ENCODE peak calls at places on chromosomes 7 and 10, in four cellular contexts. B, L, U and V are unnamed samples.

GRCh38 chr7:70355591-70356323 is 757.5 kb downstream of the AUTS2 start:
- DNase-seq in B (no peak), L (no peak), U (no peak), V (no peak)

GRCh38 chr10:17214991-17215781 is 12.9 kb upstream of the VIM start:
- DNase-seq in B (no peak), L (peak; percentile 97), U (peak; percentile 79), V (peak; percentile 99)

GRCh38 chr7:16651391-16652254 is 5.6 kb downstream of the BZW2 start:
- DNase-seq in B (no peak), L (no peak), U (no peak), V (no peak)

GRCh38 chr10:112990271-112990670 is 40.2 kb downstream of the TCF7L2 start:
- DNase-seq in B (no peak), L (peak; percentile 20), U (no peak), V (no peak)

GRCh38 chr10:79192677-79193003 is 123.9 kb downstream of the ZMIZ1 start:
- DNase-seq in B (no peak), L (peak; percentile 63), U (peak; percentile 30), V (peak; percentile 59)

GRCh38 chr7:41835977-41836530 is 133.2 kb upstream of the INHBA start:
- DNase-seq in B (no peak), L (no peak), U (no peak), V (no peak)

GRCh38 chr10:50637003-50637579 is 13.3 kb upstream of the SGMS1 start:
- DNase-seq in B (no peak), L (peak; percentile 15), U (no peak), V (no peak)

GRCh38 chr7:26454180-26454579 is 162.5 kb downstream of the SNX10 start:
- DNase-seq in B (no peak), L (no peak), U (peak; percentile 62), V (peak; percentile 30)

GRCh38 chr10:104256335-104257080 is 1.8 kb downstream of the GSTO1 start:
- DNase-seq in B (no peak), L (no peak), U (peak; percentile 30), V (no peak)

GRCh38 chr10:33113111-33113856 is 155.3 kb upstream of the ITGB1 start:
- DNase-seq in B (no peak), L (peak; percentile 79), U (peak; percentile 53), V (peak; percentile 94)

GRCh38 chr10:133039107-133039822 is 48.5 kb upstream of the ADGRA1 start:
- DNase-seq in B (no peak), L (no peak), U (no peak), V (no peak)

GRCh38 chr7:8168336-8168735 is 93.6 kb downstream of the ICA1 start:
- DNase-seq in B (no peak), L (no peak), U (no peak), V (no peak)

GRCh38 chr7:16954326-16954725 is 72.5 kb upstream of the AGR3 start:
- DNase-seq in B (no peak), L (no peak), U (no peak), V (no peak)

DNA sequence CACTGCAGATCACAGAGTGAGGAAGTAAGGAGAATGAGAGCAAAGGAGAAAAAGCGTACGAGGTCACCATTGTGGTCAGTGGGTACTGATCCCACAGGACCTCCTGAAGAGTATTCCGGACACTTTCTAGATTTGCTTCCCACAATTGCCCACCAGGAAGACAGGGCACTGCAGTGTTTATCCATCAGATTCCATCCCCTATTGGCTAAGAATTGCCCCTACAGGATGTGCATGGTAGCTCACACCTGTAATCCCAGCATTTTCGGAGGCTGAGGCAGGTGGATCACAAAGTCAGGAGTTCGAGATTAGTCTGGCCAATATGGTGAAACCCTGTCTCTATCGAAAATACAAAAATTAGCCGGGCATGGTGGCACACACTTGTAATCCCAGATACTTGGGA is 5.3 kb upstream of the FHIP2A start:
- DNase-seq in B (no peak), L (no peak), U (no peak), V (no peak)
- TF ChIP-seq CTCF in B (no peak), L (no peak), U (no peak), V (no peak)

DNA sequence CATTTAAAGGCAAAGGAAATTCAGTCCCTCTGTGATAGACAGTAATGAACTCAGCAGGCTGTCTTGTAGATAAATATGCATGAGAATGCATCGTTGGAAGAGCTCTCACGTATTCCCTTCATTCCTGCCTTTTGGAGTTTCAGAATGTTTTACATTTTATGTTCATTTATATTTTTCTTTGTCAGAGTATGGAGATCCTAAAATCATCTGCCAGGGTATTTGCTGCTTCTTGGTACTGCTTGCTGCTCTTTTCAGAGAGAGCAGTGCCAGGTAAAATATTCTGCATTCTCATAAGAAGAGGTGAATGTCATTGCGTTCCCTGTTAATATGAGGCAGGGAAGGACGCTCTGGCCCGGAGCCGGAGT is 290.2 kb downstream of the CCDC3 start:
- DNase-seq in B (no peak), L (no peak), U (no peak), V (no peak)
- H3K4me3 ChIP-seq in B (no peak overlapping the region), L (no peak overlapping the region), U (no peak overlapping the region), V (no peak overlapping the region)

DNA sequence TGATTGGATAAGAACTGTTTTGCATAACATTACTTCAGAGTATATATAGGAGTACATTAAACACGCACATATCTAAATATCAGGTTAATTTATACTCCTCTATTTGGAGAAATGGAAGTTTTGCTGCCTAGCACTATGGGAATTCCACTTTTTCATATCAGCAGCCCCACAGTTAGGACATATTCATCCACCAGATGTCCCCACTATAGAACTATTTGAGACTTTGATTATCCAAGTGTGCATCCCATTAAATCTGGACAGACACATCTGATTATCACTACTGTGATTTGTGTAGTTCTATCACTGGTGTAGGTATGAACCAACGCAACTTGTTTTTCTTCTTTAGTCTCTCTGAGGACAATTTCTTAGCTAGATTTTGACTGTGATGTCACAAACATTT is 345.7 kb downstream of the THSD7A start:
- DNase-seq in B (no peak), L (peak; percentile 9), U (peak; percentile 33), V (no peak)
- TF ChIP-seq CTCF in B (no peak), L (no peak), U (peak; percentile 42), V (no peak)

DNA sequence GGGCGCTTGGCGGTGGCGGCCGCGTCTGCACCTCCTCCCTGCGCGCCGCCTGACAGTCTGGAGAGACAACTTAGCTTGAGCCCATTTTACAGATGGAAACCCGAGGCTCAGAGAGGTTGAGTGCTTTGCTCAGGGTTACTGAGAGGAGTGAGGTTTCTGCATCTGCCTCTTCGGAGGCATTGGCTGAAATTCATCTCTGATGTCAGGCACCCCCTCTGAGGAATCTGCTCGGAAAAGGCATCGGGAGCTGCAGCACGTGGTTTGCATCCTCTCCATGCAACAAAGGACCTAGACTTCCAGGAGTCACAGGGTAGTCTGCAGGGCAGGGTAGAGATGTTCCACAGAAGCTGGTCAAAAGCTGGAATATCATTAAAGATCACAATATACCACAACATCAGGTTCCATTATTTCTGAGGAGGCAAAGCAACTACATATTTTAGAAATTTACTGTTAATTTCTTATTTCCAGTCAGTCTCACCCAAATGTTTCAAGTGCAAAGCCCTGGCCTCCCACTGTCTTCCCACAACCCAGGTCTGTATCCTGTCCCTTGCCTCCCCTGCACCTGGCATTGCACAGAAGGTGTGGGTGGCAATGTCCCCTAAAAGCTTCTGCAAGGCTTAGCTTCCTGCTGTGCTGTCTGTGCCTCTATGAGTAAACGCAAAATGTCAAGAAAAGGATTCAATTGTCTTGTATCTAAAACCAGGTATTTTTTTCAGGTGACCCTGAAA is 3.4 kb upstream of the ANTXRL start:
- DNase-seq in B (no peak), L (no peak), U (no peak), V (no peak)
- H3K4me3 ChIP-seq in B (no peak overlapping the region), L (no peak overlapping the region), U (no peak overlapping the region), V (peak overlapping the region; percentile 54)

GRCh38 chr10:101139421-101139911 is 8.4 kb downstream of the TLX1 start:
- DNase-seq in B (no peak), L (no peak), U (peak; percentile 27), V (no peak)
- TF ChIP-seq CTCF in B (no peak), L (peak; percentile 34), U (peak; percentile 40), V (peak; percentile 33)

GRCh38 chr10:122375761-122376160 is 1.3 kb downstream of the PLEKHA1 start:
- DNase-seq in B (no peak), L (no peak), U (no peak), V (no peak)

GRCh38 chr10:122374246-122374858 is at the start of gene PLEKHA1:
- DNase-seq in B (peak; percentile 95), L (peak; percentile 96), U (peak; percentile 94), V (peak; percentile 94)

GRCh38 chr10:122374859-122375721 is 582 bp downstream of the PLEKHA1 start:
- DNase-seq in B (peak; percentile 67), L (peak; percentile 52), U (peak; percentile 42), V (peak; percentile 43)

GRCh38 chr10:122373108-122373507 is 1.4 kb upstream of the PLEKHA1 start:
- DNase-seq in B (no peak), L (no peak), U (no peak), V (no peak)

GRCh38 chr10:122373713-122374112 is 795 bp upstream of the PLEKHA1 start:
- DNase-seq in B (no peak), L (peak; percentile 19), U (peak; percentile 30), V (peak; percentile 36)
- H3K4me3 ChIP-seq in B (peak overlapping the region; percentile 43), L (peak overlapping the region; percentile 64), U (peak overlapping the region; percentile 71), V (peak overlapping the region; percentile 73)